ENCODE peak calls at places on chromosomes 12 and 14, in seven cellular contexts. C is DND-41; E is transverse colon; I is suprapubic skin; B is naive thymus-derived CD4-positive, alpha-beta T cell; P is HL-60; H is CD4-positive, alpha-beta memory T cell. U is an unnamed sample. For H3K27me3, the result is how much of the 10 kb centered on the place peaks cover.

GRCh38 chr14:92733007-92733406 is 15.4 kb downstream of the LGMN start:
- DNase-seq in C (no peak), E (no peak), I (no peak), B (no peak), P (no peak), H (no peak), U (no peak)

GRCh38 chr14:75527449-75528163 is 5.3 kb downstream of the BATF start:
- DNase-seq in C (no peak), E (no peak), I (no peak), B (no peak), P (no peak), H (peak), U (no peak)

GRCh38 chr12:104742551-104742961 is 215.5 kb downstream of the SLC41A2 start:
- DNase-seq in C (no peak), E (no peak), I (no peak), B (no peak), P (no peak), H (no peak), U (no peak)

GRCh38 chr12:122874081-122874480 is 21.8 kb downstream of the VPS37B start:
- DNase-seq in C (no peak), E (no peak), I (no peak), B (no peak), P (no peak), H (peak), U (no peak)

GRCh38 chr14:94998702-94999101 is 158.6 kb downstream of the DICER1 start:
- DNase-seq in C (no peak), E (no peak), I (no peak), B (no peak), P (no peak), H (no peak), U (no peak)

GRCh38 chr12:27868165-27868564 is 88.1 kb upstream of the MANSC4 start:
- DNase-seq in C (no peak), E (no peak), I (no peak), B (no peak), P (no peak), H (no peak), U (no peak)

GRCh38 chr14:29740491-29740890 is 187.2 kb downstream of the PRKD1 start:
- DNase-seq in C (no peak), E (no peak), I (no peak), B (no peak), P (no peak), H (no peak), U (no peak)

GRCh38 chr14:73245401-73246325 is 8.4 kb downstream of the PAPLN start:
- DNase-seq in C (peak), E (peak), I (no peak), B (peak), P (peak), H (peak), U (peak)

GRCh38 chr12:96392397-96392796 is 7.8 kb downstream of the CDK17 start:
- DNase-seq in C (no peak), E (no peak), I (no peak), B (no peak), P (no peak), H (no peak), U (no peak)

GRCh38 chr12:105820407-105821140 is 318.2 kb downstream of the NUAK1 start:
- DNase-seq in C (no peak), E (peak), I (no peak), B (no peak), P (no peak), H (no peak), U (no peak)

GRCh38 chr14:64303471-64303917 is 9.3 kb upstream of the ESR2 start:
- DNase-seq in C (no peak), E (no peak), I (no peak), B (no peak), P (peak), H (peak), U (peak)

GRCh38 chr14:95402184-95402583 is 82.5 kb upstream of the CLMN start:
- DNase-seq in C (no peak), E (no peak), I (no peak), B (no peak), P (no peak), H (no peak), U (no peak)

GRCh38 chr12:21459474-21459873 is 22.0 kb downstream of the PYROXD1 start:
- DNase-seq in C (no peak), E (no peak), I (no peak), B (no peak), P (no peak), H (no peak), U (no peak)

GRCh38 chr12:28497889-28498411 is 307.7 kb downstream of the CCDC91 start:
- DNase-seq in C (no peak), E (no peak), I (no peak), B (no peak), P (no peak), H (no peak), U (no peak)

GRCh38 chr12:126953365-126953889 is 1313.5 kb upstream of the TMEM132C start:
- DNase-seq in C (no peak), E (no peak), I (no peak), B (no peak), P (no peak), H (no peak), U (no peak)

GRCh38 chr14:91373591-91374245 is 43.9 kb downstream of the CCDC88C start:
- DNase-seq in C (peak), E (no peak), I (no peak), B (no peak), P (no peak), H (peak), U (peak)

GRCh38 chr12:117680311-117680710 is 288.5 kb downstream of the KSR2 start:
- DNase-seq in C (no peak), E (no peak), I (no peak), B (no peak), P (no peak), H (no peak), U (no peak)

GRCh38 chr14:67570453-67570852 is 29.6 kb downstream of the PIGH start:
- DNase-seq in C (no peak), E (no peak), I (no peak), B (no peak), P (no peak), H (no peak), U (no peak)

GRCh38 chr14:96079066-96079465 is 39.9 kb downstream of the C14orf132 start:
- DNase-seq in C (no peak), E (no peak), I (no peak), B (no peak), P (no peak), H (no peak), U (no peak)

GRCh38 chr12:106021516-106021915 is 117.2 kb downstream of the NUAK1 start:
- DNase-seq in C (no peak), E (no peak), I (no peak), B (no peak), P (no peak), H (no peak), U (no peak)

GRCh38 chr12:42967850-42968249 is 378.3 kb upstream of the PRICKLE1 start:
- DNase-seq in C (no peak), E (no peak), I (no peak), B (no peak), P (no peak), H (no peak), U (no peak)

GRCh38 chr12:95848575-95849388 is 10.0 kb upstream of the SNRPF start:
- DNase-seq in C (peak), E (peak), I (no peak), B (no peak), P (no peak), H (no peak), U (peak)

GRCh38 chr12:25615119-25615518 is 62.0 kb upstream of the LMNTD1 start:
- DNase-seq in C (no peak), E (no peak), I (no peak), B (no peak), P (no peak), H (no peak), U (no peak)

GRCh38 chr12:110349521-110350151 is 53.9 kb downstream of the ANAPC7 start:
- DNase-seq in C (no peak), E (no peak), I (no peak), B (no peak), P (no peak), H (peak), U (peak)

GRCh38 chr12:120115692-120116442 is 686 bp downstream of the RAB35 start:
- DNase-seq in C (peak), E (peak), I (no peak), B (no peak), P (peak), H (no peak), U (peak)

DNA sequence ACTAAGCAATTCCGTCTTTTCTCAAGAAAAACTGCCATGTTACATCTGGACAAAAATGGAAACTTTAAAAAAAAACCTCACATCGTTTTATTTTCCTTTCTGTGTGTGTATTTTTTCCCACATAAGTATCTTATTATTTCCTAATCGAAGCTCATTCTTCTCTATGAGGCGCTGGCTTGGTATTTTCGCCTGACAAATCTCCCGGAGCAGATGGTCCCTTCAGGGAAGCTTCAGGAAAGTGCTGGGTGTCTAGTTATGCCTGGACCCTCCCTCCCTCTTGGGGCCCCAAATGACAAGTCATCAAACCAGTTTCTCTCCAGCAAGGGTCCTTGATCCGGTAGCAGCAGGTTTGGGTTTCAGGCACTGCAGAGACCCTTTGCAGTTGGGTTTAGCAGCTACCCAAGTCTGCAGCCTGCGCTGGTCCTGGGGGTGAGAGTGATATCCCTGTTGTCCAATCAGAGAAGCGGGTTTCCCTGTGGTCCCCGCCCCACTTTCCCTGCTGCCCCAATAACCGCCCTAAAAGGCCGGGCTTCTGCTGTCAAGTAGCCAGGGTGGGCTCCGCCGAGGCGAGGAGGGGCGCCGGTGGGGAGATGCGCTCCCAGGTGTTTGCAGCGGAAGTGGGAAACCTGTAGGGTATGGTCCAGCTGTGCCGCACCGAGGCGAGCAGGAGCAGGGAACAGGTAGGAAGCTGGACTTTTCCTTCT is at the start of gene CNTN1:
- DNase-seq in C (no peak), E (peak), I (peak), B (no peak), P (no peak), H (no peak), U (no peak)
- H3K4me3 ChIP-seq in C (no peak), E (peak), I (peak), B (no peak), P (no peak), H (no peak), U (no peak)

DNA sequence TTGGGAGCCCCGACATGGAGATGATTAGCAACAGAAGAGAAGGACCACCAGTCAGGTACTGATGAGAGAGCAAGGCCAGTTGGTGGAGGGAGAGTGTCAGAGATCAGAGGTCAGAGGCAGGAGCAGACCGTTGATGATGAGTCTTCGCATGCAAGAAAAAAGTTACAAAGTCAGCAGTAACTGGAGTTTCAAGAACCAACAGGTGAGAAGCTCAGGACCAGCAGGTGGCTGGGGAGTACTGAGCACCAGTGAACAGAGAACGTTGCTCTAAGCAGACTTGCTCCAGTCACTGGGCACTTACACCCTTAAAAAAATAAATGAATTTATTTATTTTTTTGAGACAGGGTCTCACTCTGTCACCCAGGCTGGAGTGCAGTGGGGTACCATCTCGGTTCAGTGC is 44.5 kb upstream of the KCNA1 start:
- DNase-seq in C (no peak), E (no peak), I (no peak), B (no peak), P (no peak), H (no peak), U (no peak)
- H3K27me3 ChIP-seq in C (under half), E (under half), I (half or more), B (under half), P (under half), H (under half), U (under half)

DNA sequence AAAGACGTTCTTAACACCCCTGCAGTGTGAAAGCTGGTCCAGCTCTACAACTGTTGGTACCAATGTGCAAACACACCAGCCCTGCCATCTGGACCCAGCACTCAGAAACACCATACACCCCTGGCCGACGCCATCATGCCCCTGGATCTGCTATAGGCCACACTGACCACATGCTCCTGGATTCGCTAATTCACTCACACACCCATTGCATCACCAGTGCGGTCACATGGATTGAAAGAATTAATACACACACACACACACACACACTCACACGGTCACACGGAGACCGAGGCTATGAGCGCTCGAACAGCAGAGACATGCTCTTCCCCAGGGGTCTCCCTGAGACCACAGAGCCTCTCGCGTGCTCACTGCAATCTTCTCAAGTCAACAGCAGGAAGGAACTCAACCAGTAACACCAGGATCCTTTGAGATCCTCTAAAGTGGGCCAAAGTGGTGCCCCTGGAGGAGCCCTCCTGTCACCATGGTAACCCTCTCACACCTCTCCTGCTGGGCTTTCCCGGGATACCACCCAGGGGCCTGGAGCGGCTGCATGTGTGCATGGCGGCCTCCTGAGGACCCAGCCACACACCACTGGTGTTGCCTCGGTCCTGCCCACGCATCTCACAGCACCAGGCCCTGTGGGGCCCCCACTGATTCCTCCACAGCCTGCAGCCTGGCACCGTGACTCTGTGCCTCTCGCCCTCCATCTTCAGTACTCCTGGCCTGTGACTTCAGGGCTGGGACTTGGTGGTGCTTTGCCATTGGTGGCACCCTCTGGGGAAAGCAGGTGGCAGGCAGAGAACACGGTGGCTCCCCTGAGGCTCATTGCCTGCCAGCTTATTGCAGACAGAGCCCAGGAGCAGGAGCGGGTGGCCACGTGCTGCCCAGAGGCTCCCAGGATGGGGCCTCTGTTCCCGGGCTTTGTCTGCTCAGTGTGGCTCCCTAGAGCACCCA is 15.1 kb downstream of the LRTM2 start:
- DNase-seq in C (no peak), E (no peak), I (no peak), B (no peak), P (no peak), H (no peak), U (no peak)
- H3K4me3 ChIP-seq in C (no peak), E (no peak), I (no peak), B (no peak), P (no peak), H (no peak), U (no peak)

GRCh38 chr12:128015276-128015675 is 251.7 kb upstream of the TMEM132C start:
- DNase-seq in C (no peak), E (peak), I (no peak), B (no peak), P (no peak), H (no peak), U (no peak)

GRCh38 chr12:128021561-128021960 is 245.4 kb upstream of the TMEM132C start:
- DNase-seq in C (no peak), E (no peak), I (no peak), B (no peak), P (no peak), H (no peak), U (no peak)

GRCh38 chr12:128025856-128026255 is 241.1 kb upstream of the TMEM132C start:
- DNase-seq in C (no peak), E (peak), I (no peak), B (no peak), P (no peak), H (no peak), U (no peak)

DNA sequence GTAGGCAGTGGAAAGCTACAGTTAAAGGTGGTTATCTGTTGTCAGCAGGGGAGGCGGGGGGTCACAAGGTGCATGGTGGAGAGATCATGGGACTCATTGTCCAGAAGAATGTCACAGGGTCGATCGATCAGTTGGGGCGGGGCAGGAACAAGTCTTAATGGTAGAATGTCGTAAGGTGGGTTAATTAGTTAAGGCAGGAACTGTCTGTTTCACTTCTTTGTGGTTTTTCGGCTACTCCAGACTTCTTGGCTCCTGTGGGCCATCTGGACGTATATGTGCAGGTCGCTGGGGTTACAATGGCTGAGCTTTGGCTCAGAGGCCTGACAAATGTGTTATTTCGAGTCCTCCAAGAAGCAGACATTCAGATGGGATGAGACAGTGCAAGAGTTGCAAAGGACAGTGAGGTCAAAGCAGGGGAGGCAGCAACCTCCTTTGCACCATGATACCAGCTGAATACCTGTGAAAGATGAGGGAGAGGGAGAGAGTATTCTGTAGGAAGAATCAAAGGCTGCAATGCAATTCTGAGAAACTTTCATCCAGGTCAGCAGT is 246.9 kb upstream of the TMEM132C start:
- DNase-seq in C (no peak), E (no peak), I (no peak), B (no peak), P (no peak), H (no peak), U (no peak)
- H3K27me3 ChIP-seq in C (under half), E (under half), I (under half), B (under half), P (under half), H (under half), U (under half)